ENCODE peak calls at places on chromosomes 13 and 19, in five cellular contexts. T, F, V, X and N are unnamed samples.

GRCh38 chr19:29923653-29924052 is 18.4 kb upstream of the URI1 start:
- DNase-seq in T (no peak), F (no peak), V (no peak), X (no peak), N (no peak)

GRCh38 chr19:5804516-5805464 is at the start of gene NRTN:
- DNase-seq in T (peak), F (no peak), V (no peak), X (peak), N (no peak)

GRCh38 chr19:12784871-12785430 is 6.3 kb upstream of the JUNB start:
- DNase-seq in T (no peak), F (peak), V (no peak), X (no peak), N (no peak)

GRCh38 chr13:53015044-53015443 is 13.6 kb upstream of the OLFM4 start:
- DNase-seq in T (no peak), F (no peak), V (no peak), X (no peak), N (no peak)

GRCh38 chr19:48616491-48617056 is 1.7 kb upstream of the FAM83E start:
- DNase-seq in T (no peak), F (no peak), V (no peak), X (no peak), N (no peak)

GRCh38 chr19:6723108-6723618 is 2.7 kb upstream of the C3 start:
- DNase-seq in T (peak), F (no peak), V (peak), X (no peak), N (no peak)

GRCh38 chr19:7170983-7171382 is 101.5 kb downstream of the ZNF557 start:
- DNase-seq in T (no peak), F (no peak), V (no peak), X (no peak), N (no peak)

GRCh38 chr13:113080901-113081521 is 24.6 kb upstream of the F7 start:
- DNase-seq in T (no peak), F (no peak), V (no peak), X (no peak), N (no peak)

GRCh38 chr13:107581009-107581408 is 634.3 kb downstream of the LIG4 start:
- DNase-seq in T (no peak), F (no peak), V (no peak), X (no peak), N (no peak)

GRCh38 chr19:14795078-14795721 is 16.8 kb upstream of the ADGRE2 start:
- DNase-seq in T (no peak), F (no peak), V (no peak), X (no peak), N (no peak)

GRCh38 chr13:95352486-95352885 is 51.2 kb upstream of the ABCC4 start:
- DNase-seq in T (no peak), F (no peak), V (no peak), X (no peak), N (no peak)

GRCh38 chr13:27917121-27917947 is 2.5 kb upstream of the PDX1 start:
- DNase-seq in T (no peak), F (peak), V (no peak), X (peak), N (peak)

GRCh38 chr13:26011996-26012688 is 39.7 kb downstream of the SHISA2 start:
- DNase-seq in T (no peak), F (peak), V (no peak), X (no peak), N (no peak)

GRCh38 chr13:100387416-100387815 is 201.2 kb downstream of the GGACT start:
- DNase-seq in T (no peak), F (no peak), V (no peak), X (no peak), N (no peak)

GRCh38 chr13:41427700-41428099 is 29.6 kb upstream of the RGCC start:
- DNase-seq in T (no peak), F (no peak), V (no peak), X (no peak), N (no peak)

GRCh38 chr19:10872551-10873107 is 1.3 kb downstream of the CARM1 start:
- DNase-seq in T (no peak), F (no peak), V (no peak), X (no peak), N (no peak)

GRCh38 chr13:88246239-88246638 is 575.1 kb downstream of the SLITRK5 start:
- DNase-seq in T (no peak), F (no peak), V (no peak), X (peak), N (no peak)

GRCh38 chr19:49425922-49426592 is 869 bp downstream of the GFY start:
- DNase-seq in T (no peak), F (no peak), V (no peak), X (peak), N (peak)

GRCh38 chr13:48769107-48769704 is 115.5 kb downstream of the CYSLTR2 start:
- DNase-seq in T (peak), F (peak), V (peak), X (peak), N (peak)

GRCh38 chr19:36113895-36114762 is 546 bp downstream of the POLR2I start:
- DNase-seq in T (peak), F (peak), V (no peak), X (no peak), N (peak)

GRCh38 chr13:106161186-106161585 is 374.3 kb downstream of the EFNB2 start:
- DNase-seq in T (no peak), F (no peak), V (no peak), X (no peak), N (no peak)

GRCh38 chr13:104318121-104318520 is 1251.9 kb upstream of the SLC10A2 start:
- DNase-seq in T (no peak), F (no peak), V (no peak), X (no peak), N (peak)

GRCh38 chr19:54606230-54606629 is 12.8 kb downstream of the LILRA1 start:
- DNase-seq in T (no peak), F (no peak), V (no peak), X (no peak), N (no peak)

GRCh38 chr13:40189885-40190655 is 476.4 kb downstream of the FOXO1 start:
- DNase-seq in T (no peak), F (peak), V (no peak), X (no peak), N (no peak)

GRCh38 chr13:31944262-31945160 is 87.1 kb upstream of the FRY start:
- DNase-seq in T (no peak), F (no peak), V (no peak), X (no peak), N (no peak)

GRCh38 chr13:35926859-35927530 is 204.2 kb downstream of the DCLK1 start:
- DNase-seq in T (no peak), F (no peak), V (no peak), X (no peak), N (no peak)

GRCh38 chr13:32426981-32427851 is 714 bp downstream of the N4BP2L1 start:
- DNase-seq in T (peak), F (peak), V (peak), X (no peak), N (peak)

GRCh38 chr19:15091918-15092753 is 10.1 kb downstream of the OR1I1 start:
- DNase-seq in T (peak), F (peak), V (peak), X (peak), N (no peak)

GRCh38 chr19:55275851-55276719 is 3.8 kb downstream of the HSPBP1 start:
- DNase-seq in T (no peak), F (no peak), V (no peak), X (no peak), N (no peak)

GRCh38 chr13:111142472-111142871 is 27.4 kb downstream of the ARHGEF7 start:
- DNase-seq in T (no peak), F (no peak), V (no peak), X (no peak), N (no peak)

GRCh38 chr13:81986308-81986707 is 1645.4 kb upstream of the SPRY2 start:
- DNase-seq in T (no peak), F (no peak), V (no peak), X (no peak), N (no peak)

GRCh38 chr13:53250272-53250875 is 221.8 kb downstream of the OLFM4 start:
- DNase-seq in T (peak), F (peak), V (peak), X (peak), N (peak)

GRCh38 chr19:33303791-33304759 is 1.7 kb upstream of the CEBPA start:
- DNase-seq in T (peak), F (no peak), V (no peak), X (peak), N (no peak)

GRCh38 chr19:791605-792360 is 5.5 kb upstream of the PTBP1 start:
- DNase-seq in T (no peak), F (no peak), V (no peak), X (no peak), N (no peak)

GRCh38 chr13:74250738-74251190 is 116.6 kb upstream of the KLF12 start:
- DNase-seq in T (peak), F (no peak), V (no peak), X (no peak), N (no peak)

GRCh38 chr13:37797606-37798005 is 72.0 kb downstream of the TRPC4 start:
- DNase-seq in T (peak), F (no peak), V (no peak), X (no peak), N (no peak)

GRCh38 chr13:47114030-47114429 is 217.2 kb upstream of the HTR2A start:
- DNase-seq in T (peak), F (no peak), V (no peak), X (no peak), N (no peak)

GRCh38 chr13:99721606-99722384 is 220.5 kb downstream of the TM9SF2 start:
- DNase-seq in T (no peak), F (no peak), V (no peak), X (no peak), N (no peak)